ENCODE peak calls at places on chromosomes 12 and 14, in eight cellular contexts. P is activated CD4-positive, alpha-beta T cell treated with anti-CD3 and anti-CD28 coated beads for 48 hours; S is thyroid gland; I is OCI-LY7; R is HT-29; U is HFFc6; B is T follicular helper cell; K is fibroblast of lung. C is an unnamed sample.
A peak's percentile ranks its signal among the peaks of the same experiment; 100 is the strongest.

GRCh38 chr14:71582705-71583104 is 349.5 kb upstream of the RGS6 start:
- DNase-seq in P (no peak), S (no peak), I (no peak), R (no peak), U (peak; percentile 75), B (no peak), K (peak; percentile 54), C (no peak)

GRCh38 chr14:90439874-90440442 is 43.1 kb downstream of the CALM1 start:
- DNase-seq in P (no peak), S (no peak), I (no peak), R (no peak), U (peak; percentile 23), B (no peak), K (no peak), C (no peak)

GRCh38 chr12:93970892-93971688 is 177.3 kb upstream of the PLXNC1 start:
- DNase-seq in P (no peak), S (no peak), I (no peak), R (no peak), U (peak; percentile 26), B (no peak), K (no peak), C (no peak)

GRCh38 chr12:110677982-110678381 is 10.9 kb downstream of the HVCN1 start:
- DNase-seq in P (no peak), S (no peak), I (no peak), R (no peak), U (no peak), B (no peak), K (no peak), C (no peak)

GRCh38 chr14:88352299-88353097 is 29.4 kb upstream of the KCNK10 start:
- DNase-seq in P (no peak), S (no peak), I (no peak), R (no peak), U (no peak), B (no peak), K (no peak), C (peak; percentile 55)

GRCh38 chr14:50714452-50715073 is 46.5 kb upstream of the SAV1 start:
- DNase-seq in P (no peak), S (no peak), I (peak; percentile 52), R (peak; percentile 51), U (peak; percentile 45), B (no peak), K (peak; percentile 55), C (peak; percentile 66)

GRCh38 chr12:89345830-89346740 is 6.2 kb downstream of the DUSP6 start:
- DNase-seq in P (peak; percentile 44), S (peak; percentile 9), I (peak; percentile 94), R (peak; percentile 93), U (peak; percentile 46), B (no peak), K (peak; percentile 69), C (peak; percentile 87)

GRCh38 chr12:32726286-32726685 is 29.4 kb downstream of the YARS2 start:
- DNase-seq in P (no peak), S (no peak), I (no peak), R (no peak), U (no peak), B (no peak), K (no peak), C (no peak)

GRCh38 chr14:52238682-52239081 is 28.8 kb upstream of the PTGDR start:
- DNase-seq in P (no peak), S (no peak), I (no peak), R (no peak), U (no peak), B (no peak), K (no peak), C (no peak)

GRCh38 chr12:62123721-62124203 is 136.4 kb upstream of the USP15 start:
- DNase-seq in P (peak; percentile 59), S (peak; percentile 37), I (peak; percentile 49), R (peak; percentile 50), U (peak; percentile 38), B (peak; percentile 15), K (peak; percentile 63), C (peak; percentile 68)

C was measured in SK-MEL-5.